ENCODE peak calls at places on chromosomes 3 and 15, in five cellular contexts. Q is choroid plexus epithelial cell, F is stomach, Z is activated B cell treated with CpG ODN at 0.5 μM for 24 hours, J is GM13976. I is an unnamed sample.

GRCh38 chr3:54223063-54223462 is 100.7 kb downstream of the CACNA2D3 start:
- DNase-seq in Q (no peak), F (no peak), Z (no peak), J (no peak), I (no peak)

GRCh38 chr3:87719060-87719459 is 339.7 kb downstream of the CGGBP1 start:
- DNase-seq in Q (no peak), F (no peak), Z (no peak), J (no peak), I (no peak)

GRCh38 chr3:54659347-54659746 is 268.5 kb downstream of the LRTM1 start:
- DNase-seq in Q (no peak), F (no peak), Z (no peak), J (no peak), I (no peak)

GRCh38 chr15:79602731-79603130 is 170.6 kb downstream of the MINAR1 start:
- DNase-seq in Q (no peak), F (no peak), Z (no peak), J (no peak), I (no peak)

GRCh38 chr3:106025151-106025722 is 156.4 kb upstream of the CBLB start:
- DNase-seq in Q (peak; percentile 53), F (peak; percentile 42), Z (no peak), J (no peak), I (peak; percentile 21)

GRCh38 chr3:52197842-52198625 is at the start of gene ALAS1:
- DNase-seq in Q (peak; percentile 91), F (peak; percentile 96), Z (peak; percentile 98), J (peak; percentile 99), I (peak; percentile 88)

GRCh38 chr3:53045107-53045783 is 628 bp downstream of the SFMBT1 start:
- DNase-seq in Q (peak; percentile 36), F (peak; percentile 66), Z (peak; percentile 67), J (peak; percentile 87), I (peak; percentile 18)

GRCh38 chr15:88701561-88702095 is 62.8 kb downstream of the ISG20 start:
- DNase-seq in Q (peak; percentile 5), F (no peak), Z (no peak), J (peak; percentile 66), I (no peak)

GRCh38 chr3:55246016-55246415 is 241.1 kb downstream of the WNT5A start:
- DNase-seq in Q (peak; percentile 67), F (no peak), Z (no peak), J (no peak), I (peak; percentile 23)

GRCh38 chr3:30356901-30357753 is 249.3 kb upstream of the TGFBR2 start:
- DNase-seq in Q (no peak), F (no peak), Z (no peak), J (no peak), I (peak; percentile 40)

GRCh38 chr3:156429125-156429524 is 125.8 kb downstream of the SSR3 start:
- DNase-seq in Q (no peak), F (no peak), Z (no peak), J (no peak), I (no peak)

GRCh38 chr15:28998511-28998910 is 112.7 kb downstream of the APBA2 start:
- DNase-seq in Q (no peak), F (no peak), Z (no peak), J (no peak), I (no peak)

GRCh38 chr15:90594297-90594696 is 64.6 kb downstream of the CRTC3 start:
- DNase-seq in Q (no peak), F (peak; percentile 92), Z (peak; percentile 69), J (no peak), I (no peak)

GRCh38 chr3:12999147-13000140 is 73.8 kb downstream of the IQSEC1 start:
- DNase-seq in Q (no peak), F (peak; percentile 85), Z (no peak), J (peak; percentile 80), I (no peak)

GRCh38 chr15:34691024-34691423 is 63.8 kb downstream of the GJD2 start:
- DNase-seq in Q (peak; percentile 43), F (no peak), Z (no peak), J (no peak), I (no peak)

GRCh38 chr3:109863701-109864100 is 526.4 kb upstream of the DPPA4 start:
- DNase-seq in Q (no peak), F (no peak), Z (no peak), J (no peak), I (no peak)

GRCh38 chr3:5058463-5058862 is 63.6 kb upstream of the ARL8B start:
- DNase-seq in Q (peak; percentile 82), F (no peak), Z (no peak), J (no peak), I (peak; percentile 72)

GRCh38 chr15:92166751-92167412 is 226.8 kb upstream of the ST8SIA2 start:
- DNase-seq in Q (no peak), F (no peak), Z (no peak), J (no peak), I (no peak)

GRCh38 chr3:171458056-171458856 is 1.9 kb downstream of the TNIK start:
- DNase-seq in Q (no peak), F (peak; percentile 35), Z (no peak), J (no peak), I (no peak)

GRCh38 chr15:92650256-92650655 is 5.3 kb downstream of the FAM174B start:
- DNase-seq in Q (peak; percentile 47), F (no peak), Z (no peak), J (no peak), I (peak; percentile 32)

GRCh38 chr15:44215594-44215993 is 20.5 kb upstream of the FRMD5 start:
- DNase-seq in Q (peak; percentile 76), F (no peak), Z (no peak), J (no peak), I (peak; percentile 91)

GRCh38 chr3:127328391-127328790 is 40.5 kb upstream of the PRR20G start:
- DNase-seq in Q (no peak), F (no peak), Z (no peak), J (no peak), I (no peak)
- TF ChIP-seq CTCF in Q (no peak), F (no peak), Z (no peak), J (no peak), I (no peak)

GRCh38 chr3:124492824-124493223 is 237.4 kb upstream of the UMPS start:
- DNase-seq in Q (peak; percentile 27), F (peak; percentile 76), Z (no peak), J (peak; percentile 27), I (peak; percentile 37)
- TF ChIP-seq CTCF in Q (peak; percentile 33), F (peak; percentile 53), Z (no peak), J (no peak), I (peak; percentile 38)

DNA sequence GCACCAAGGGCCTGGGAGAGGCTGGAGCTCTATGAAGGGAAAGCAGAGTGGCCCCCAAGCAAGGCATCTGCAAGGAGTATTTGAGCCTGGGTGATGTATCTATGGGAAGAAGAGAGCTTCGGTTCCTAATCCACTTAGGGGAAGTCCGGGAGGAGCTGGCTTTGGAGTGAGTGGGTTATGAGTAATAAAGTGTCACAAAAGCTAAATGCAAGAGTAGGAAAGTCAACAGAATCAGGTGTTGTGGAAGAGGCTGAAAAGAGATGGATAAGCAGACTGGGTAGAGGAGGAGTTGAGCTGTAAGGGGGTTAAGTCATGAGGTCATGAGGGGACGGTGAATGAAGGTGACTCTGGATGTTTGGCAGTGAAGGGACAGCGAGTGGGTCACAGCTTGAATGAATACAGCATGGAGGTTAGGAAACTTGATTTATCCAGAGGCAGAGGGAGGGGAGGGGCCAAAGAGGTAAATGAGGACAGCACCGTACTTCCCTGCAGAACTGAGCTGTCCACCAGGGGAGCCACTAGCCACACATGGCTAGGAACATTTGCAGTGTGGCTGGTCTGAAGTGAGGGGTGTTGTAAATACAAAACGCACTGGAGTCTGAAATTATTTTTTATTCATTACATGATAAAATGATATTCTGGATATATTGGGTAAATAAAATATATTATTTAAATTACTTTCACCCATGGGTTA is 83.3 kb downstream of the ADCY5 start:
- DNase-seq in Q (peak; percentile 37), F (no peak), Z (no peak), J (no peak), I (no peak)
- TF ChIP-seq CTCF in Q (peak; percentile 68), F (no peak), Z (no peak), J (no peak), I (peak; percentile 55)

GRCh38 chr3:133706033-133706432 is 40.2 kb upstream of the TF start:
- DNase-seq in Q (no peak), F (no peak), Z (no peak), J (no peak), I (no peak)
- TF ChIP-seq CTCF in Q (no peak), F (no peak), Z (no peak), J (no peak), I (no peak)

DNA sequence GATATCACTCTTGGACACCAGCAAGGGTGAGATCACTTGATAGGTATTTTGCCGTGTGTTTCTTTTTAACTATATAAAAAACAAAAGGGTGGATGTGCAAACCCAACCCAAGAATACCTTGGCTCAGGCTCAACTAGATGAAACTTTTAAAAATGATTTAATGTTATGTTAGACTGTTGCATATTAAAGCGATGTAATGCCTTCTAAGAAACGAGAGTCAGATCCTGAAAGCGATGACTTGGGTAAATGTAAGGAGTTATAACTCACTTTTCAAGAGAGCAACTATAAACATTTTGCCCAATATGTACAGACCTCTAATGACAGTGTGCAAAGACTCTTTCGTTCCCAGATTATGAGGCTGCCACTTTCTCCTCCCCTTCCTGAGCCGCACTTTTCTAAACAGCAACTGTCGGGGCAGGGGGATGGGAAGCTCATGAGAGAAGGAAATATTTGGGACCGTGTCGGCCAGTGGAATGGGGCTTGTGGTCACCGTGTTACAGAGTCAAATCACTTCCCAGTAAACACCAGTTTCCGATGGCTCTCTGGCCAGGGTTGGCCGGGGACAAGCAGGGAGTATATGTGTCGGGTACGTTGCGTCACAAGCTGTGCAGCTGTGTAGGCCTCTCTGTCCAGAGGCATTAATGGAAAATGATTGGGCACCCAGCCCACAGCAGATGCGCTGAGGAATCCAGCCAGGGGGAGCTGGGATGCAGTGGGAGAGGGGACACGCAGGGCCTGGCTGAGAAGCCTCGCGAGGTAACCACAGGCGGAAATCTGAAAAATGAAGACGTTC is 16.0 kb upstream of the ALDH1A3 start:
- DNase-seq in Q (no peak), F (peak; percentile 43), Z (no peak), J (no peak), I (no peak)
- TF ChIP-seq CTCF in Q (no peak), F (no peak), Z (no peak), J (no peak), I (no peak)

GRCh38 chr15:69042531-69042930 is 28.0 kb downstream of the NOX5 start:
- DNase-seq in Q (no peak), F (no peak), Z (no peak), J (no peak), I (no peak)

GRCh38 chr15:69044899-69045298 is 30.4 kb downstream of the NOX5 start:
- DNase-seq in Q (peak; percentile 81), F (no peak), Z (no peak), J (no peak), I (peak; percentile 43)

GRCh38 chr15:69046781-69047180 is 32.3 kb downstream of the NOX5 start:
- DNase-seq in Q (no peak), F (no peak), Z (no peak), J (no peak), I (no peak)

GRCh38 chr15:69049976-69050375 is 35.5 kb downstream of the NOX5 start:
- DNase-seq in Q (no peak), F (no peak), Z (no peak), J (no peak), I (no peak)

DNA sequence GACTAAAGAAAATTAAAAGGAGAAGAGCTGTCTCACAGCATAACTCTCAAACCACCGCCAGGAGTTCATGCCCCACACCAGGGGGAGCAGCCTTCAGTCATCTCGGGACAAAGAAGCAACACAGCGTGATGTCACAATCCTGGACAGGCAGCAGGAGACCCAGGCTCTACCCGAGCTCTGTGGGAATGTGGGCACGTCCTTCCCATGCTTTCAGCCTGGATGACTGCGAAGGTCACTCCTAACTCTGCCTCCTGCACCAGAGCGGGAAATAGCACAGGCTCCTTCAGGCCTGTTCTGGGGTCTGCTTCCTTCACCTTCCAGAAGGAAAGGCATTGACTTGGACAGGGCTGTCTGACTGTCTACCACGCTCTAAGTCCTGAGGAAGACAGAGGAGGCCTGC is 31.3 kb downstream of the NOX5 start:
- DNase-seq in Q (peak; percentile 84), F (no peak), Z (no peak), J (no peak), I (peak; percentile 70)
- TF ChIP-seq CTCF in Q (peak; percentile 72), F (no peak), Z (no peak), J (no peak), I (peak; percentile 49)

GRCh38 chr15:70259640-70260066 is 161.9 kb upstream of the TLE3 start:
- DNase-seq in Q (no peak), F (no peak), Z (no peak), J (no peak), I (no peak)
- TF ChIP-seq CTCF in Q (peak; percentile 45), F (no peak), Z (no peak), J (no peak), I (no peak)